ENCODE peak calls at places on chromosomes 6 and 20, in five cellular contexts. One of them, this sample, is unnamed.

GRCh38 chr20:17868146-17868545 is 100.4 kb downstream of the SNX5 start:
- DNase-seq in NCI-H2081: no peak
- DNase-seq in central memory CD4-positive, alpha-beta T cell: no peak
- DNase-seq in Kasumi-1: no peak
- DNase-seq in KG1: no peak
- DNase-seq in this sample: no peak

GRCh38 chr6:52610745-52611355 is 34.0 kb upstream of the TRAM2 start:
- DNase-seq in NCI-H2081: no peak
- DNase-seq in Kasumi-1: peak
- DNase-seq in KG1: no peak
- DNase-seq in central memory CD4-positive, alpha-beta T cell: no peak
- DNase-seq in this sample: no peak

GRCh38 chr20:40865095-40865494 is 163.5 kb upstream of the TOP1 start:
- DNase-seq in KG1: no peak
- DNase-seq in central memory CD4-positive, alpha-beta T cell: no peak
- DNase-seq in NCI-H2081: no peak
- DNase-seq in Kasumi-1: no peak
- DNase-seq in this sample: no peak

GRCh38 chr6:158290659-158291058 is 21.6 kb upstream of the TULP4 start:
- DNase-seq in central memory CD4-positive, alpha-beta T cell: peak
- DNase-seq in NCI-H2081: no peak
- DNase-seq in Kasumi-1: no peak
- DNase-seq in KG1: no peak
- DNase-seq in this sample: no peak

GRCh38 chr6:162032620-162033019 is 694.9 kb downstream of the PRKN start:
- DNase-seq in NCI-H2081: no peak
- DNase-seq in central memory CD4-positive, alpha-beta T cell: no peak
- DNase-seq in KG1: no peak
- DNase-seq in Kasumi-1: peak
- DNase-seq in this sample: no peak

GRCh38 chr6:63685453-63686379 is 50.1 kb downstream of the PHF3 start:
- DNase-seq in NCI-H2081: no peak
- DNase-seq in Kasumi-1: peak
- DNase-seq in KG1: no peak
- DNase-seq in central memory CD4-positive, alpha-beta T cell: no peak
- DNase-seq in this sample: no peak

GRCh38 chr6:53956068-53956711 is 155.1 kb upstream of the MLIP start:
- DNase-seq in KG1: no peak
- DNase-seq in NCI-H2081: peak
- DNase-seq in central memory CD4-positive, alpha-beta T cell: no peak
- DNase-seq in Kasumi-1: peak
- DNase-seq in this sample: no peak

GRCh38 chr6:12577124-12577845 is 139.3 kb upstream of the PHACTR1 start:
- DNase-seq in Kasumi-1: no peak
- DNase-seq in central memory CD4-positive, alpha-beta T cell: no peak
- DNase-seq in KG1: no peak
- DNase-seq in NCI-H2081: no peak
- DNase-seq in this sample: no peak

GRCh38 chr6:44666324-44666723 is 278.8 kb downstream of the CDC5L start:
- DNase-seq in central memory CD4-positive, alpha-beta T cell: no peak
- DNase-seq in Kasumi-1: no peak
- DNase-seq in KG1: no peak
- DNase-seq in NCI-H2081: no peak
- DNase-seq in this sample: no peak

GRCh38 chr20:43461894-43462293 is 4.2 kb downstream of the SRSF6 start:
- DNase-seq in central memory CD4-positive, alpha-beta T cell: no peak
- DNase-seq in KG1: no peak
- DNase-seq in Kasumi-1: no peak
- DNase-seq in NCI-H2081: no peak
- DNase-seq in this sample: no peak

GRCh38 chr6:12393100-12393499 is 102.9 kb downstream of the EDN1 start:
- DNase-seq in Kasumi-1: no peak
- DNase-seq in NCI-H2081: no peak
- DNase-seq in KG1: no peak
- DNase-seq in central memory CD4-positive, alpha-beta T cell: no peak
- DNase-seq in this sample: no peak

GRCh38 chr20:31731321-31731717 is 7.8 kb upstream of the TPX2 start:
- DNase-seq in central memory CD4-positive, alpha-beta T cell: no peak
- DNase-seq in NCI-H2081: no peak
- DNase-seq in Kasumi-1: no peak
- DNase-seq in KG1: no peak
- DNase-seq in this sample: no peak

GRCh38 chr20:51712501-51713212 is 55.5 kb downstream of the ATP9A start:
- DNase-seq in KG1: no peak
- DNase-seq in central memory CD4-positive, alpha-beta T cell: no peak
- DNase-seq in Kasumi-1: no peak
- DNase-seq in NCI-H2081: no peak
- DNase-seq in this sample: no peak

GRCh38 chr6:72811971-72812421 is 190.1 kb downstream of the KCNQ5 start:
- DNase-seq in central memory CD4-positive, alpha-beta T cell: no peak
- DNase-seq in NCI-H2081: no peak
- DNase-seq in KG1: no peak
- DNase-seq in Kasumi-1: no peak
- DNase-seq in this sample: no peak

GRCh38 chr6:157069585-157069984 is 253.7 kb downstream of the TMEM242 start:
- DNase-seq in KG1: no peak
- DNase-seq in Kasumi-1: no peak
- DNase-seq in central memory CD4-positive, alpha-beta T cell: no peak
- DNase-seq in NCI-H2081: peak
- DNase-seq in this sample: no peak

GRCh38 chr6:12494161-12494560 is 204.0 kb downstream of the EDN1 start:
- DNase-seq in NCI-H2081: no peak
- DNase-seq in Kasumi-1: no peak
- DNase-seq in central memory CD4-positive, alpha-beta T cell: no peak
- DNase-seq in KG1: no peak
- DNase-seq in this sample: no peak

GRCh38 chr6:72623808-72624207 is 1.9 kb downstream of the KCNQ5 start:
- DNase-seq in central memory CD4-positive, alpha-beta T cell: no peak
- DNase-seq in KG1: peak
- DNase-seq in NCI-H2081: no peak
- DNase-seq in Kasumi-1: peak
- DNase-seq in this sample: no peak

GRCh38 chr6:30213999-30214982 is 1.1 kb upstream of the TRIM26 start:
- DNase-seq in KG1: no peak
- DNase-seq in NCI-H2081: peak
- DNase-seq in central memory CD4-positive, alpha-beta T cell: peak
- DNase-seq in Kasumi-1: peak
- DNase-seq in this sample: peak

GRCh38 chr20:38170914-38171300 is 5.8 kb upstream of the TGM2 start:
- DNase-seq in Kasumi-1: no peak
- DNase-seq in central memory CD4-positive, alpha-beta T cell: no peak
- DNase-seq in KG1: no peak
- DNase-seq in NCI-H2081: no peak
- DNase-seq in this sample: no peak

GRCh38 chr6:110341671-110342304 is 16.4 kb downstream of the METTL24 start:
- DNase-seq in NCI-H2081: no peak
- DNase-seq in KG1: no peak
- DNase-seq in central memory CD4-positive, alpha-beta T cell: no peak
- DNase-seq in Kasumi-1: peak
- DNase-seq in this sample: no peak

GRCh38 chr6:66086532-66086931 is 379.5 kb upstream of the EYS start:
- DNase-seq in KG1: no peak
- DNase-seq in NCI-H2081: no peak
- DNase-seq in Kasumi-1: no peak
- DNase-seq in central memory CD4-positive, alpha-beta T cell: no peak
- DNase-seq in this sample: no peak

GRCh38 chr6:90444125-90444745 is 142.6 kb downstream of the MAP3K7 start:
- DNase-seq in NCI-H2081: no peak
- DNase-seq in Kasumi-1: no peak
- DNase-seq in KG1: no peak
- DNase-seq in central memory CD4-positive, alpha-beta T cell: no peak
- DNase-seq in this sample: no peak

GRCh38 chr20:8131598-8132014 is 460 bp upstream of the PLCB1 start:
- DNase-seq in central memory CD4-positive, alpha-beta T cell: no peak
- DNase-seq in NCI-H2081: peak
- DNase-seq in KG1: no peak
- DNase-seq in Kasumi-1: peak
- DNase-seq in this sample: no peak

GRCh38 chr20:25120462-25120861 is 38.5 kb upstream of the VSX1 start:
- DNase-seq in central memory CD4-positive, alpha-beta T cell: no peak
- DNase-seq in NCI-H2081: no peak
- DNase-seq in KG1: no peak
- DNase-seq in Kasumi-1: no peak
- DNase-seq in this sample: no peak

GRCh38 chr6:89643411-89643810 is 4.9 kb upstream of the LYRM2 start:
- DNase-seq in KG1: no peak
- DNase-seq in central memory CD4-positive, alpha-beta T cell: no peak
- DNase-seq in Kasumi-1: no peak
- DNase-seq in NCI-H2081: no peak
- DNase-seq in this sample: no peak

GRCh38 chr6:42454428-42454791 is 2.7 kb upstream of the TRERF1 start:
- DNase-seq in NCI-H2081: no peak
- DNase-seq in central memory CD4-positive, alpha-beta T cell: no peak
- DNase-seq in Kasumi-1: no peak
- DNase-seq in KG1: no peak
- DNase-seq in this sample: no peak

GRCh38 chr20:36467076-36467999 is 74.0 kb upstream of the MYL9 start:
- DNase-seq in KG1: no peak
- DNase-seq in NCI-H2081: peak
- DNase-seq in Kasumi-1: no peak
- DNase-seq in central memory CD4-positive, alpha-beta T cell: peak
- DNase-seq in this sample: no peak

GRCh38 chr6:79710127-79710526 is 79.0 kb downstream of the SH3BGRL2 start:
- DNase-seq in Kasumi-1: no peak
- DNase-seq in central memory CD4-positive, alpha-beta T cell: no peak
- DNase-seq in KG1: no peak
- DNase-seq in NCI-H2081: no peak
- DNase-seq in this sample: no peak

GRCh38 chr6:56865081-56865875 is 89.6 kb upstream of the BEND6 start:
- DNase-seq in NCI-H2081: no peak
- DNase-seq in KG1: no peak
- DNase-seq in central memory CD4-positive, alpha-beta T cell: no peak
- DNase-seq in Kasumi-1: no peak
- DNase-seq in this sample: no peak

GRCh38 chr20:6058684-6059295 is 4.9 kb upstream of the LRRN4 start:
- DNase-seq in Kasumi-1: no peak
- DNase-seq in KG1: no peak
- DNase-seq in central memory CD4-positive, alpha-beta T cell: no peak
- DNase-seq in NCI-H2081: peak
- DNase-seq in this sample: no peak

GRCh38 chr6:5403619-5404018 is 142.3 kb downstream of the FARS2 start:
- DNase-seq in Kasumi-1: no peak
- DNase-seq in NCI-H2081: no peak
- DNase-seq in central memory CD4-positive, alpha-beta T cell: no peak
- DNase-seq in KG1: no peak
- DNase-seq in this sample: no peak